ENCODE peak calls at places on chromosomes 12 and 14, in five cellular contexts. N is SK-N-SH, M is IMR-90, L is kidney epithelial cell, P is upper lobe of right lung. T is an unnamed sample.

GRCh38 chr14:105075364-105076295 is 10.4 kb upstream of the GPR132 start:
- DNase-seq in P (peak), L (no peak), N (peak), M (peak), T (no peak)

GRCh38 chr12:104846056-104846762 is 111.9 kb downstream of the SLC41A2 start:
- DNase-seq in L (no peak), M (peak), P (no peak), N (no peak), T (no peak)

GRCh38 chr14:53180272-53181221 is 27.4 kb upstream of the DDHD1 start:
- DNase-seq in N (no peak), M (peak), P (no peak), L (no peak), T (peak)

GRCh38 chr12:109389146-109389545 is 41.4 kb downstream of the MYO1H start:
- DNase-seq in M (no peak), N (peak), L (no peak), P (no peak), T (no peak)

GRCh38 chr12:4107911-4108697 is 165.5 kb upstream of the CCND2 start:
- DNase-seq in P (peak), N (no peak), M (no peak), L (no peak), T (no peak)

GRCh38 chr12:56679834-56680575 is 8.1 kb downstream of the PTGES3 start:
- DNase-seq in L (no peak), M (no peak), P (peak), N (no peak), T (no peak)

GRCh38 chr12:92121826-92122225 is 23.8 kb downstream of the BTG1 start:
- DNase-seq in L (no peak), P (no peak), M (no peak), N (no peak), T (no peak)

GRCh38 chr14:61260939-61261776 is 20.0 kb downstream of the TMEM30B start:
- DNase-seq in P (no peak), L (no peak), N (no peak), M (peak), T (no peak)

GRCh38 chr12:122138616-122139015 is 35.4 kb downstream of the IL31 start:
- DNase-seq in L (no peak), P (no peak), M (no peak), N (no peak), T (no peak)

GRCh38 chr12:96141216-96141944 is 52.8 kb upstream of the ELK3 start:
- DNase-seq in P (no peak), N (no peak), M (peak), L (peak), T (no peak)

GRCh38 chr12:104643921-104644669 is 187.3 kb downstream of the CHST11 start:
- DNase-seq in M (no peak), L (no peak), N (peak), P (no peak), T (no peak)

GRCh38 chr12:123306200-123306599 is 34.5 kb upstream of the CDK2AP1 start:
- DNase-seq in P (no peak), N (no peak), M (no peak), L (no peak), T (no peak)

GRCh38 chr14:31118892-31119291 is 88.7 kb downstream of the HECTD1 start:
- DNase-seq in M (no peak), L (no peak), N (no peak), P (no peak), T (peak)

GRCh38 chr12:47249719-47250506 is 170.2 kb upstream of the AMIGO2 start:
- DNase-seq in M (no peak), L (no peak), P (peak), N (no peak), T (no peak)

GRCh38 chr14:50417853-50418252 is 21.2 kb upstream of the CDKL1 start:
- DNase-seq in M (peak), P (no peak), L (no peak), N (no peak), T (no peak)

GRCh38 chr12:20452496-20452895 is 84.2 kb downstream of the PDE3A start:
- DNase-seq in P (no peak), N (no peak), M (no peak), L (no peak), T (no peak)

GRCh38 chr12:66740257-66740656 is 61.4 kb upstream of the GRIP1 start:
- DNase-seq in L (no peak), M (no peak), N (no peak), P (no peak), T (no peak)

GRCh38 chr12:138898-139534 is 72.4 kb downstream of the IQSEC3 start:
- DNase-seq in N (no peak), L (no peak), P (peak), M (peak), T (no peak)

GRCh38 chr12:54148560-54149439 is 40.0 kb downstream of the SMUG1 start:
- DNase-seq in P (no peak), N (no peak), M (no peak), L (no peak), T (no peak)

GRCh38 chr12:124390442-124391116 is 95.7 kb downstream of the RFLNA start:
- DNase-seq in L (no peak), N (no peak), M (peak), P (peak), T (no peak)

GRCh38 chr12:26798013-26798412 is 35.0 kb downstream of the ITPR2 start:
- DNase-seq in P (no peak), N (no peak), L (peak), M (peak), T (no peak)

GRCh38 chr12:106138279-106138645 is 492 bp downstream of the NUAK1 start:
- DNase-seq in N (no peak), M (no peak), L (no peak), P (no peak), T (no peak)

GRCh38 chr14:106507354-106507753 is 981.0 kb downstream of the TMEM121 start:
- DNase-seq in L (no peak), P (no peak), M (no peak), N (no peak), T (no peak)

GRCh38 chr14:76867536-76868452 is 41.6 kb downstream of the LRRC74A start:
- DNase-seq in P (peak), L (no peak), N (no peak), M (no peak), T (no peak)

GRCh38 chr14:76866469-76866868 is 40.3 kb downstream of the LRRC74A start:
- DNase-seq in P (no peak), M (no peak), N (no peak), L (no peak), T (no peak)

GRCh38 chr14:76872796-76873432 is 46.7 kb downstream of the LRRC74A start:
- DNase-seq in L (no peak), P (peak), M (peak), N (peak), T (no peak)

GRCh38 chr14:76868453-76869170 is 42.4 kb downstream of the LRRC74A start:
- DNase-seq in N (no peak), M (no peak), P (no peak), L (no peak), T (no peak)

DNA sequence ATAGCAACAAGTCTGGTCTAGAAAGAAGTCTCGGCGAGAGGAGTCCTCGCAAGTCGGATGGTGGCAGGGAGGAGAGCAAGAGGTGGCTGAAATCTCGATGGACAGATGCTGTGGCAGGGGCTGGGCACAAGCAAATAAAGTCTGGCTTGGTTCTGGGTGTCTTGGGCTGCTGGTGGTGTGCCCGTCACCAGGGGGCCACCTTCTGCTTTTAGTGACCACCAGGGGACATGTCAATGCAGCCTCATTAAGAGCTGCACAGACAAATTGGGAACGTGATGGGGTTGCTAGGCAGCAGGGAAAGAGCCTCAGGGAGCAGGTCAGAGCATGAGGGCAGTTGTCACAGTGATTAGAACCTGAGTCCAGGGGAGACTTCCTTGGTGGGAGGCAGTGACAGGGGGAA is 43.9 kb downstream of the LRRC74A start:
- DNase-seq in M (no peak), P (no peak), L (no peak), N (peak), T (no peak)
- TF ChIP-seq CTCF in M (peak), P (peak), L (peak), N (peak), T (peak)

GRCh38 chr14:34021096-34021495 is 70.2 kb upstream of the EGLN3 start:
- DNase-seq in L (no peak), M (no peak), N (no peak), P (no peak), T (no peak)

GRCh38 chr14:34014936-34015335 is 64.1 kb upstream of the EGLN3 start:
- DNase-seq in N (no peak), L (no peak), M (no peak), P (no peak), T (no peak)

GRCh38 chr14:34018564-34019244 is 67.8 kb upstream of the EGLN3 start:
- DNase-seq in L (no peak), N (no peak), P (no peak), M (no peak), T (no peak)

GRCh38 chr14:34020014-34020413 is 69.1 kb upstream of the EGLN3 start:
- DNase-seq in N (no peak), P (no peak), M (no peak), L (no peak), T (no peak)

DNA sequence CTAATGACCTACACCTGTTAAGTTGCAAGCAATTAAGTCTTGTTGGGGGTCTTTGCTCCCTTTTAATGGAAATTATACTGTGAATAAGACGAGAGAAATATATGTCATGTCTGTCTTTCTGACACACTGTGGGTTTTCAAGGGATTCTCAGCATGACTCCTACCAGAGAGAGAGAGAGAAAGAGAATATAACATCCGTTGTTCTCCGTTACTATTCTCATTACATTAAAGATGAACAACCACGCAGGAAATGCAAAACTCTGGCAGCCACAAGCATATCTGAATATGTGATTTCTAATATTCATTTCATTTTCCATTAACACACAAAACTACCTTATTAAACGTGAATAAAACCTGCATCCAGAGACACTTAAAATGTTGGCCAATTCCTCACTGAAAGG is 67.3 kb upstream of the EGLN3 start:
- DNase-seq in M (no peak), N (no peak), P (no peak), L (no peak), T (no peak)
- H3K4me3 ChIP-seq in M (no peak), N (no peak), P (no peak), L (no peak), T (no peak)

GRCh38 chr12:79115743-79116142 is 251.2 kb downstream of the SYT1 start:
- DNase-seq in P (no peak), M (no peak), L (no peak), N (no peak), T (no peak)

GRCh38 chr12:79125358-79125757 is 260.8 kb downstream of the SYT1 start:
- DNase-seq in L (no peak), N (no peak), M (no peak), P (no peak), T (no peak)

GRCh38 chr12:79124385-79124784 is 259.8 kb downstream of the SYT1 start:
- DNase-seq in N (no peak), P (no peak), L (no peak), M (no peak), T (no peak)

GRCh38 chr12:79119796-79120195 is 255.2 kb downstream of the SYT1 start:
- DNase-seq in P (no peak), L (no peak), N (no peak), M (no peak), T (no peak)

DNA sequence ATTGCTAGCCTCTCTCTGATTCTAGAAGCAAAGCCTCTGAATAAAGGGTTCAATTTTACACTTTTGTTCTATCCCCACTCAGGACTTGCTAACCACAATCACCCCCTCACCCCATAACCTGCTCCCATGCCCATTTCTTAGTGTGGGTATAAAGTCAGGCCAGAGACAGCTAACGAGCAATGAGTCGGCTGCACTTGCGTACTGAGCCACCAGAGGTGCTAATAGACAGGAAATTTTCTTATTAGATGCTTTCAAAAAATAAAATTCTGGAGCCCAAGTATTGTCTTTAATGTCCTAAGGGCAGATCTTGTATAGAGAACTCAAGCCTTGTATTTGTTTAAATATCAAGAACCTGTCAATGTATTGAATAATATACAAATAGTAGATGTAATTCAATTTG is 256.9 kb downstream of the SYT1 start:
- DNase-seq in M (no peak), L (no peak), N (peak), P (no peak), T (no peak)
- TF ChIP-seq CTCF in M (peak), L (peak), N (peak), P (peak), T (peak)

DNA sequence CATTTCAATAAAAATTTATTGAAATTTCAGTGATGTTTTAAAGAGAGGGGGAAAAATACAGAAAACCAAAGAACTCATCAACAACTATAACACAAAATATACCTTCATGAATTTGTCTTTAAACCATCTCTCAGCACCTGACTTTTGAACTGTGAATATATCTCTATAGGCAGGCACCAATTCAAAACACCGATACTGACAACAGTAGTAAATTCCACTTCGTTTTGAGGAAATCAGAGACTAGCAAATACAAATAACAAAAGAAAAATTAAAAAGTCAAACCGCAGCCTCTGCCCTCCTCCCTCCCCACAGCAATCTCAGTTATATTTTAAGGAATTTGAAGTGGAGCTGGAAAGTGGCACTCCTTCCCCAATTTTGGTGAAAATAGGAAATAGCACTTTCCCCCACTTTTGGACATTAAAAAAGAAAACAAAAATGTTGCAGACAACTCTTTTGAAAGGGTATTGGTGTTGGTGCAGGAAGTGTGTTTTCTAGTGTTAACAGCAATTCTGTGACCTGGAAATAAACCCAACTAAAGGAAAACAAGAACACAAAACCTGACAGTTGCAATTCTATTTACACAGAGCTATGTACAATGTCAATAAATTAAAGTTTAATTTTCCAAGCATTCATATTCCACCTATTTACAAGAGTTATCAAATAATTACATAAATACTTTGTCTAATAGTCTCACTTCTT is 13.6 kb downstream of the TBX3 start:
- DNase-seq in P (no peak), N (no peak), M (no peak), L (no peak), T (no peak)
- H3K4me3 ChIP-seq in P (peak), N (no peak), M (peak), L (no peak), T (no peak)

DNA sequence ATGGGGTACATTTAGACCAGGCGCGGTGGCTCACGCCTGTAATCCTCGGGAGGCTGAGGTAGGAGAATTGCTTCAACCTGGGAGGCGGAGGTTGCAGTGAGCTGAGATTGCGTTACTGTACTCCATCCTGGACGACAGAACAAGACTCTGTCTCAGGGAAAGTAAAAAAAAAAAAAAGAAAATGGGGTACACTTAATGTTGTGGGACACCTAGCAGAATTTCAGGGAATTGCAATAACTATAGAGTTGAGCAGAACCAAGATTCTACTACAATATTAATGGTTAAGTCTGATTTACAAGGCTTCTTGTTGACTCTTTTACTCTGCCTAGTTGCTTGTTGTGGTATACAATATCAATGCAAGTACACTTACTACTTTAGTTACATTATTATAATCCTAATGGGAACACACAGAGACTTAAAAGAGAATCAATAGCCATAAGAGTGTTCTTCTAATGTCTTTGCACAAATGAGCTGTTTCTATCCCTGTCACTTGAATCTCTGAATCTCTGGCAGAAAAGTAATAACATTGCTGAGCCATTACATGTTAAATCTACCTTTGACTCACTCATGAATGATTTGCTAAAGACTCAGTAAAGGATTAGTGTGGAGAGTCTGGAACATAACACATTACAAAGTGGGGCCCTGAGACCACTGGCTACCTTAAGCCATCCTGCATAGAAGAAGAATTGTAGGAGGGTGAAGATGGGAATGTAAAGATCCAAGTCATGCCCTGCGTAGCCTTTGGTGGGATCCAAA is 22.7 kb downstream of the BEST3 start:
- DNase-seq in L (peak), M (peak), N (no peak), P (no peak), T (peak)
- TF ChIP-seq CTCF in L (no peak), M (peak), N (peak), P (no peak), T (peak)

GRCh38 chr12:50033317-50033679 is 8.0 kb upstream of the RACGAP1 start:
- DNase-seq in P (no peak), M (no peak), L (no peak), N (no peak), T (no peak)
- H3K4me3 ChIP-seq in P (peak), M (no peak), L (no peak), N (no peak), T (no peak)

T was measured in retinal pigment epithelial cell.